ENCODE peak calls at places on chromosome 19, in six cellular contexts. One of them, this sample, is unnamed.

GRCh38 chr19:9075064-9075964 is 11.5 kb upstream of the OR1M1 start:
- DNase-seq in AG09309: peak
- DNase-seq in glutamatergic neuron: no peak
- DNase-seq in dorsolateral prefrontal cortex: peak
- DNase-seq in lower leg skin: peak
- DNase-seq in H1: peak
- DNase-seq in this sample: no peak

GRCh38 chr19:1441022-1441426 is 2.8 kb downstream of the RPS15 start:
- DNase-seq in AG09309: no peak
- DNase-seq in glutamatergic neuron: no peak
- DNase-seq in dorsolateral prefrontal cortex: no peak
- DNase-seq in lower leg skin: no peak
- DNase-seq in H1: no peak
- DNase-seq in this sample: no peak

GRCh38 chr19:6108721-6109633 is 1.3 kb downstream of the RFX2 start:
- DNase-seq in AG09309: no peak
- DNase-seq in glutamatergic neuron: peak
- DNase-seq in dorsolateral prefrontal cortex: no peak
- DNase-seq in lower leg skin: peak
- DNase-seq in H1: no peak
- DNase-seq in this sample: peak

GRCh38 chr19:54178581-54179261 is 5.8 kb upstream of the TMC4 start:
- DNase-seq in AG09309: no peak
- DNase-seq in glutamatergic neuron: peak
- DNase-seq in dorsolateral prefrontal cortex: peak
- DNase-seq in lower leg skin: no peak
- DNase-seq in H1: no peak
- DNase-seq in this sample: no peak

GRCh38 chr19:8357007-8357521 is 6.9 kb upstream of the ANGPTL4 start:
- DNase-seq in AG09309: no peak
- DNase-seq in glutamatergic neuron: no peak
- DNase-seq in dorsolateral prefrontal cortex: no peak
- DNase-seq in lower leg skin: no peak
- DNase-seq in H1: no peak
- DNase-seq in this sample: no peak

GRCh38 chr19:45506991-45507863 is at the start of gene VASP:
- DNase-seq in AG09309: no peak
- DNase-seq in glutamatergic neuron: peak
- DNase-seq in dorsolateral prefrontal cortex: peak
- DNase-seq in lower leg skin: peak
- DNase-seq in H1: no peak
- DNase-seq in this sample: peak

GRCh38 chr19:46240693-46241092 is 11.2 kb downstream of the IGFL1 start:
- DNase-seq in AG09309: no peak
- DNase-seq in glutamatergic neuron: no peak
- DNase-seq in dorsolateral prefrontal cortex: no peak
- DNase-seq in lower leg skin: no peak
- DNase-seq in H1: no peak
- DNase-seq in this sample: no peak

GRCh38 chr19:7558667-7559066 is 23.1 kb downstream of the PNPLA6 start:
- DNase-seq in AG09309: no peak
- DNase-seq in glutamatergic neuron: no peak
- DNase-seq in dorsolateral prefrontal cortex: no peak
- DNase-seq in lower leg skin: no peak
- DNase-seq in H1: no peak
- DNase-seq in this sample: no peak

GRCh38 chr19:44668985-44669764 is 2.1 kb upstream of the CEACAM19 start:
- DNase-seq in AG09309: no peak
- DNase-seq in glutamatergic neuron: no peak
- DNase-seq in dorsolateral prefrontal cortex: no peak
- DNase-seq in lower leg skin: no peak
- DNase-seq in H1: no peak
- DNase-seq in this sample: no peak

GRCh38 chr19:45275370-45275971 is 24.4 kb downstream of the MARK4 start:
- DNase-seq in AG09309: no peak
- DNase-seq in glutamatergic neuron: peak
- DNase-seq in dorsolateral prefrontal cortex: no peak
- DNase-seq in lower leg skin: no peak
- DNase-seq in H1: no peak
- DNase-seq in this sample: no peak

GRCh38 chr19:18253716-18254115 is 20.5 kb downstream of the IQCN start:
- DNase-seq in AG09309: no peak
- DNase-seq in glutamatergic neuron: no peak
- DNase-seq in dorsolateral prefrontal cortex: no peak
- DNase-seq in lower leg skin: peak
- DNase-seq in H1: no peak
- DNase-seq in this sample: no peak

GRCh38 chr19:18257503-18258470 is 16.5 kb downstream of the IQCN start:
- DNase-seq in AG09309: no peak
- DNase-seq in glutamatergic neuron: no peak
- DNase-seq in dorsolateral prefrontal cortex: no peak
- DNase-seq in lower leg skin: no peak
- DNase-seq in H1: no peak
- DNase-seq in this sample: no peak

GRCh38 chr19:18253130-18253529 is 21.1 kb downstream of the IQCN start:
- DNase-seq in AG09309: no peak
- DNase-seq in glutamatergic neuron: no peak
- DNase-seq in dorsolateral prefrontal cortex: no peak
- DNase-seq in lower leg skin: no peak
- DNase-seq in H1: no peak
- DNase-seq in this sample: no peak

GRCh38 chr19:18252370-18252717 is 21.9 kb downstream of the IQCN start:
- DNase-seq in AG09309: no peak
- DNase-seq in glutamatergic neuron: no peak
- DNase-seq in dorsolateral prefrontal cortex: no peak
- DNase-seq in lower leg skin: no peak
- DNase-seq in H1: no peak
- DNase-seq in this sample: no peak

GRCh38 chr19:18254546-18255500 is 19.4 kb downstream of the IQCN start:
- DNase-seq in AG09309: no peak
- DNase-seq in glutamatergic neuron: peak
- DNase-seq in dorsolateral prefrontal cortex: no peak
- DNase-seq in lower leg skin: no peak
- DNase-seq in H1: no peak
- DNase-seq in this sample: no peak
- TF ChIP-seq CTCF in AG09309: no peak
- TF ChIP-seq CTCF in glutamatergic neuron: no peak
- TF ChIP-seq CTCF in dorsolateral prefrontal cortex: no peak
- TF ChIP-seq CTCF in lower leg skin: no peak
- TF ChIP-seq CTCF in H1: peak
- TF ChIP-seq CTCF in this sample: no peak

GRCh38 chr19:43028866-43029265 is 2.6 kb upstream of the PSG11 start:
- DNase-seq in AG09309: no peak
- DNase-seq in glutamatergic neuron: no peak
- DNase-seq in dorsolateral prefrontal cortex: no peak
- DNase-seq in lower leg skin: no peak
- DNase-seq in H1: no peak
- DNase-seq in this sample: no peak
- TF ChIP-seq CTCF in AG09309: no peak
- TF ChIP-seq CTCF in glutamatergic neuron: no peak
- TF ChIP-seq CTCF in dorsolateral prefrontal cortex: no peak
- TF ChIP-seq CTCF in lower leg skin: no peak
- TF ChIP-seq CTCF in H1: no peak
- TF ChIP-seq CTCF in this sample: no peak

DNA sequence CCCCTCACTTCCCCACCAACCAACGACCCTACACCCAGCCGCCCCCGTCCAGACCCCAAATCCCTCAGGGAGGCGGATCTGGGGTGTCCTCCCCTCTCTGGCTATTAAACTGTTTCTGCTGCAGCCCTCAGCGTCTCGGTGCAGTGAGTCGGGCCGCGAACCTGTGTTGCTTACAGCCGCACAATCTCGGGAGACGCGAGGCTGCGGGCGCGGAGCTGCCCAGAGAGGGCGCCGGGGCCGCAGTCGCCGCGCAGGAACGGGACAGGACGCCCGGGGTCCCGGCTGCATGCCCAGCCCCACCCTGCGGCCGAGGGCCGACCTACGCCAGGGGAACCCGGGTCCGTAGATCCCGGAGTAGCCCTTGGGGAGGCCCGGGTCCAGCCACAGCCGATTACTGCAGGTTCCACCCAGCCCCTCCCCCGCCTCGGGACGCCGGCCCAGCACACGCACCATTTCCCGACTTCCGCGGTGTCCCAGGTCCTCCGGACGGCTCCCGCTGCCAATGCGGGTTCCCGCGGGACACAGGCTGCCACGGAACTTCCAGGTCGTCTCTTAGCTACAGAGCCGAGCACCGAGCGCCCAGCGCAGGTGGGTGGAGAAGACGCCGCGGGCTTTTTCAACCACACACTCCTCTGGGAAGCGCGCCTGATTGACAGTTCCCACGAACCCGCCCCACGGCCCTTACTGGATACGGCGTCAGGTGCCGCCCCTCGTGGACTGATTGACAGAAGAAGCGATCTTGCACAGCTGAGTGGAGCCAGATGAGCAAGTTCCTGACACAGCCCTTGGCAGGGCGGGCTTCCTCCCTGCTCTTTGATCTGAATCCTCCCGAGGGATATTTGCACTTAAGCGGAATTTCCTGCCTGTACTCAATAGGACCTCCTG is at the start of gene ZNF799:
- DNase-seq in AG09309: peak
- DNase-seq in glutamatergic neuron: peak
- DNase-seq in dorsolateral prefrontal cortex: peak
- DNase-seq in lower leg skin: peak
- DNase-seq in H1: peak
- DNase-seq in this sample: peak
- TF ChIP-seq CTCF in AG09309: no peak
- TF ChIP-seq CTCF in glutamatergic neuron: no peak
- TF ChIP-seq CTCF in dorsolateral prefrontal cortex: no peak
- TF ChIP-seq CTCF in lower leg skin: no peak
- TF ChIP-seq CTCF in H1: no peak
- TF ChIP-seq CTCF in this sample: peak

DNA sequence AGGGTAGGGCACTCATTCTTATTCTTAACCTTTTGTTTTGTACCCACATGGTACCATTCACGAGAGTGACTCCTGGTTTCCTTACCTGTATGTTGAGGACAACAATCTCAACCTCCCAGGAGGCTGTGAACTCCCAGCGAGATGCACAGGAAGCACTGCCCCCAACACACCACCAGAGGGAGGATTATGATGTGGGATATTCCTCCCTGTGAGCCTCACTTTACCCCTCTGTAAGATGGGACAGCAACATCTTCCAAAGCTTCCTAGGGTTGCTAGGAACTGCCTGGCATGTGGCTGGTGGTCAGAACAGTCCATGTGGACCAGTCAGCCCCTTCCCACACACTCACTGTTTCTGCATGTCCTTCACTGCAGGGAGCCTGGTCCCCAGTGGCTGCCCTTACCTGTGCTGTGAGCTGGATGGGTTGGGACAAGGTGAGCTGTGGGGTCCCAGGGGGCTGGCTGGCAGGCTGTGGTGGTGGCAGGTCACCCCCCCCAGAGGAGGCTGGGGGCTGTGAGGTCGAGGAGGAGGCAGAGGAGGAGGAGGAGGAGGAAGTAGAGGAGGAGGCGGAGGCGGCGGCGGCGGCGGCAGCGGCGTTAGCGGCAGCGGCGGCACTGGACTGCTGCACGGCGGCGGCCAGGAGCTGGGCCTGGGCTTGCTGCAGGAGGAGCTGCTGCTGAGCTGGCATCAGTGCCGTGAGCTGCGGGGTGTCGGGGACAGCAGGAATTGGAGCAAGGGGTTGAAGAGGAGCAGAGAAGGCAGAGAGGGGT is 15.8 kb downstream of the POU2F2 start:
- DNase-seq in AG09309: no peak
- DNase-seq in glutamatergic neuron: no peak
- DNase-seq in dorsolateral prefrontal cortex: no peak
- DNase-seq in lower leg skin: no peak
- DNase-seq in H1: no peak
- DNase-seq in this sample: no peak
- TF ChIP-seq CTCF in AG09309: no peak
- TF ChIP-seq CTCF in glutamatergic neuron: peak
- TF ChIP-seq CTCF in dorsolateral prefrontal cortex: no peak
- TF ChIP-seq CTCF in lower leg skin: no peak
- TF ChIP-seq CTCF in H1: peak
- TF ChIP-seq CTCF in this sample: no peak

GRCh38 chr19:42098781-42099180 is 22.8 kb downstream of the ZNF574 start:
- DNase-seq in AG09309: no peak
- DNase-seq in glutamatergic neuron: no peak
- DNase-seq in dorsolateral prefrontal cortex: no peak
- DNase-seq in lower leg skin: no peak
- DNase-seq in H1: no peak
- DNase-seq in this sample: no peak

GRCh38 chr19:42095142-42095813 is 19.3 kb downstream of the ZNF574 start:
- DNase-seq in AG09309: no peak
- DNase-seq in glutamatergic neuron: no peak
- DNase-seq in dorsolateral prefrontal cortex: no peak
- DNase-seq in lower leg skin: no peak
- DNase-seq in H1: no peak
- DNase-seq in this sample: no peak

GRCh38 chr19:42095814-42096230 is 19.9 kb downstream of the ZNF574 start:
- DNase-seq in AG09309: no peak
- DNase-seq in glutamatergic neuron: peak
- DNase-seq in dorsolateral prefrontal cortex: no peak
- DNase-seq in lower leg skin: no peak
- DNase-seq in H1: peak
- DNase-seq in this sample: no peak

GRCh38 chr19:42097461-42097860 is 21.5 kb downstream of the ZNF574 start:
- DNase-seq in AG09309: no peak
- DNase-seq in glutamatergic neuron: no peak
- DNase-seq in dorsolateral prefrontal cortex: no peak
- DNase-seq in lower leg skin: no peak
- DNase-seq in H1: no peak
- DNase-seq in this sample: no peak

DNA sequence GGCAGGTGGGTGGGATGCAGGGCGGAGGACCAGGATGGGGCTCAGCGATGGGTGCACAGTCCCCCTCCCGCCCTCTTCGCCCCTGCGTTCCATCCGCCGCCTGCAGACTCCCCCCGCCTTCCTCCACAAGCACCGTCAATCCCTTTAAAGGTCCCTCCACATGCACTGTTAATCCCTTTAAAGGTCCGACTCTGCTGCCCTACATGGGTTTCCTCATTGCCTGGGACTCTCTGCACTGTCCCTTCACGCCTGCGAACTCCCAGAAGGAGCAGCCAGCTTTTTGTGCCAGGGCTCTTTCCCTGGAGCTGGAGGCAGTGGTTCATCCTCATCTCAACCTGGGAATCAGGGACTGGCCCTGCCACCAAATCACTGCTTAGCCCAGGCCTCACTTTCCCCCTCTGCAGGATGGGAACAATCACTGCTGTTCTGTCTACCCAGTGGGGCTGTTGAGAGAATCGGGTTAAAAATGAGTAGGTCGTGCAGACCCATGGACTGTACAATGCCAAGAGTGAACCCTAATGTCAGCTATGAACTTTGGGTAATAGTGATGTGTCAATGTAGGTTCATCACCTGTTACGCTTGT is 20.4 kb downstream of the ZNF574 start:
- DNase-seq in AG09309: no peak
- DNase-seq in glutamatergic neuron: no peak
- DNase-seq in dorsolateral prefrontal cortex: no peak
- DNase-seq in lower leg skin: no peak
- DNase-seq in H1: no peak
- DNase-seq in this sample: no peak
- TF ChIP-seq CTCF in AG09309: no peak
- TF ChIP-seq CTCF in glutamatergic neuron: no peak
- TF ChIP-seq CTCF in dorsolateral prefrontal cortex: no peak
- TF ChIP-seq CTCF in lower leg skin: no peak
- TF ChIP-seq CTCF in H1: peak
- TF ChIP-seq CTCF in this sample: no peak

DNA sequence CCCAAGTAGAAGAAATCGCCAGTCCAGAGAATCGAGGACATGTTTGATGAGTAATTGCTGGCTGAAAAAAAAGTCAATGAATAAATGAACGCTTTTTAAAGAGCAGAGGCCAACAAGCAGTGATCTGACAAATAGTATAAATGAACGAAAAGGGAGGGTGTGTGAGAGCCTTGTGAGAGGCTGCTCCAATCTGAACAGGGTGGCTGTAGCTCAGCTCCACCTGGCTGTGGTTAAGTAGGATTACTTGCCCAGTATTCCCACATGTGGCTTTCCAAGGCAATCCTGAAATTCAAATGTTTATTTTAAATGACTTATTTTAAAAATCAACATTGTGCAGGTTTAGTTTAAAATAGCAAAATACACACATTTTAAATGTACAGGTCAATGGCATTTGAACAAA is 117.0 kb downstream of the TSHZ3 start:
- DNase-seq in AG09309: peak
- DNase-seq in glutamatergic neuron: no peak
- DNase-seq in dorsolateral prefrontal cortex: no peak
- DNase-seq in lower leg skin: no peak
- DNase-seq in H1: no peak
- DNase-seq in this sample: no peak
- TF ChIP-seq CTCF in AG09309: no peak
- TF ChIP-seq CTCF in glutamatergic neuron: no peak
- TF ChIP-seq CTCF in dorsolateral prefrontal cortex: no peak
- TF ChIP-seq CTCF in lower leg skin: no peak
- TF ChIP-seq CTCF in H1: peak
- TF ChIP-seq CTCF in this sample: no peak